ENCODE peak calls at places on chromosomes 3 and 15, in four cellular contexts. V, I, N and L are unnamed samples.

GRCh38 chr3:194030372-194030771 is 105.6 kb upstream of the HES1 start:
- DNase-seq in V (no peak), I (peak; percentile 89), N (no peak), L (no peak)

GRCh38 chr15:87757084-87757483 is 499.5 kb downstream of the NTRK3 start:
- DNase-seq in V (no peak), I (no peak), N (no peak), L (no peak)

GRCh38 chr3:120039642-120040610 is 54.3 kb downstream of the GSK3B start:
- DNase-seq in V (peak; percentile 78), I (no peak), N (no peak), L (peak; percentile 9)

GRCh38 chr15:68059630-68060029 is 5.5 kb downstream of the PIAS1 start:
- DNase-seq in V (no peak), I (no peak), N (no peak), L (no peak)

GRCh38 chr15:33040501-33040900 is 154.0 kb downstream of the FMN1 start:
- DNase-seq in V (no peak), I (no peak), N (no peak), L (no peak)

GRCh38 chr15:68484696-68485400 is 52.9 kb upstream of the ITGA11 start:
- DNase-seq in V (no peak), I (no peak), N (no peak), L (no peak)

GRCh38 chr3:54866221-54866620 is 61.6 kb downstream of the LRTM1 start:
- DNase-seq in V (no peak), I (no peak), N (no peak), L (no peak)

GRCh38 chr3:196050597-196050996 is 31.3 kb downstream of the TFRC start:
- DNase-seq in V (no peak), I (no peak), N (no peak), L (no peak)

GRCh38 chr3:128706171-128706570 is 19.8 kb upstream of the RAB7A start:
- DNase-seq in V (no peak), I (no peak), N (no peak), L (no peak)

GRCh38 chr3:136161516-136161915 is 34.6 kb downstream of the MSL2 start:
- DNase-seq in V (no peak), I (no peak), N (no peak), L (no peak)

GRCh38 chr3:79086514-79086913 is 681.3 kb downstream of the ROBO1 start:
- DNase-seq in V (peak; percentile 74), I (peak; percentile 50), N (peak; percentile 20), L (peak; percentile 51)

GRCh38 chr3:134357914-134358811 is 16.1 kb downstream of the AMOTL2 start:
- DNase-seq in V (peak; percentile 74), I (no peak), N (no peak), L (peak; percentile 79)

GRCh38 chr15:26891448-26891881 is 24.6 kb downstream of the GABRA5 start:
- DNase-seq in V (peak; percentile 88), I (peak; percentile 65), N (no peak), L (peak; percentile 66)

GRCh38 chr3:15634671-15635661 is 33.4 kb downstream of the BTD start:
- DNase-seq in V (peak; percentile 46), I (no peak), N (peak; percentile 28), L (no peak)

GRCh38 chr3:65342084-65342683 is 654.4 kb upstream of the ADAMTS9 start:
- DNase-seq in V (peak; percentile 70), I (peak; percentile 46), N (peak; percentile 61), L (peak; percentile 73)

GRCh38 chr3:87949879-87950208 is 109.0 kb downstream of the CGGBP1 start:
- DNase-seq in V (no peak), I (no peak), N (no peak), L (no peak)

GRCh38 chr3:2765002-2765579 is 345.1 kb downstream of the IL5RA start:
- DNase-seq in V (peak; percentile 43), I (no peak), N (no peak), L (no peak)

GRCh38 chr3:126661532-126661931 is 6.6 kb upstream of the TXNRD3 start:
- DNase-seq in V (no peak), I (no peak), N (no peak), L (no peak)

GRCh38 chr3:45026038-45026437 is at the start of gene CLEC3B:
- DNase-seq in V (no peak), I (peak; percentile 21), N (peak; percentile 33), L (no peak)

GRCh38 chr3:69425249-69425648 is 39.4 kb upstream of the FRMD4B start:
- DNase-seq in V (peak; percentile 49), I (peak; percentile 14), N (peak; percentile 22), L (peak; percentile 58)

GRCh38 chr15:70608156-70608555 is 155.2 kb downstream of the UACA start:
- DNase-seq in V (no peak), I (no peak), N (no peak), L (no peak)

GRCh38 chr3:32303051-32303786 is 64.7 kb downstream of the CMTM8 start:
- DNase-seq in V (no peak), I (no peak), N (no peak), L (no peak)

GRCh38 chr3:11045536-11045935 is 53.0 kb downstream of the SLC6A1 start:
- DNase-seq in V (no peak), I (no peak), N (no peak), L (no peak)

GRCh38 chr3:11050666-11051323 is 58.2 kb downstream of the SLC6A1 start:
- DNase-seq in V (no peak), I (no peak), N (no peak), L (no peak)

GRCh38 chr3:11047500-11047899 is 55.0 kb downstream of the SLC6A1 start:
- DNase-seq in V (no peak), I (no peak), N (no peak), L (no peak)
- H3K27me3 ChIP-seq in V (peaks cover 19% of the 10 kb centered on the region), I (no peaks in the 10 kb centered on the region), N (peaks cover 7% of the 10 kb centered on the region), L (no peaks in the 10 kb centered on the region)

DNA sequence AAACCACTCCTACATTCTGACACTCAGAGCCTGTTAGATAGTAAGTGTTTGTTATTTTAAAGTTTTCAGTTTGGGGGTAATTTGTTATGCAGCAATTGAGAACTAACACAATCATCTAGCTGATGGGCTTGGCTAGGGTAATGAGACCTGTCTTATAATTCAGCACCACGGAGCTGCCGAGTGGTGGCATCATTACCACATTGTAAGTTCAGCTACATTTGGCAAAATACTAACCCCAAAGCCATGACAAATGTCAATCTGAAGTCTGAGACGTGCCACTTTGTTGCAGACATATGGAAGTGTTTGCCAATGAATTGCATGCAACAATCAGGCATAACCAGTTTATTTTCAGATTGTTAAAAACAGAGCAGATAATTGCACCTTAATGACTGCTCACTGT is 52.7 kb downstream of the KLHL6 start:
- DNase-seq in V (no peak), I (no peak), N (no peak), L (no peak)
- TF ChIP-seq CTCF in V (peak; percentile 27), I (no peak), N (no peak), L (no peak)

DNA sequence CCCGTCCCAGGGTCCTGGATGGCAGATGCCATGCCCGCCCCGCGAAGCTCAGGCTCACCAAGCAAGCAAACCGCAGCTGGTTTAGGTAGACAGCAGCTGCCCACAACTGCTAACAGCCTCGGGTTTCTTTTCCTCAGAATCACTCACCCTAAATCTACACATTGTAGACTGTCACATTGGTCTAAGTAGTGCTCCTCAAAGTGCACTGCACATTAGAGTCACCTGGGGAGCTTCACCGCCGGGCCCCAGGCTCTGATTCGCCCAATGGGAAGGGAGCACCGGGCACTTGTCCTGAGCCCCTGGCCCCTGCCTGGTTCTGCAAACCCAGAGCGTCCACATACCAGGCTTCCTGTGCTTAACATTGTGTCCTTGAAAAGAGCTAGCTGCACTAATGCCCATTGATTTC is 752 bp downstream of the OCA2 start:
- DNase-seq in V (no peak), I (no peak), N (no peak), L (no peak)
- H3K4me3 ChIP-seq in V (no peak overlapping the region), I (no peak overlapping the region), N (no peak overlapping the region), L (peak overlapping the region; percentile 71)

DNA sequence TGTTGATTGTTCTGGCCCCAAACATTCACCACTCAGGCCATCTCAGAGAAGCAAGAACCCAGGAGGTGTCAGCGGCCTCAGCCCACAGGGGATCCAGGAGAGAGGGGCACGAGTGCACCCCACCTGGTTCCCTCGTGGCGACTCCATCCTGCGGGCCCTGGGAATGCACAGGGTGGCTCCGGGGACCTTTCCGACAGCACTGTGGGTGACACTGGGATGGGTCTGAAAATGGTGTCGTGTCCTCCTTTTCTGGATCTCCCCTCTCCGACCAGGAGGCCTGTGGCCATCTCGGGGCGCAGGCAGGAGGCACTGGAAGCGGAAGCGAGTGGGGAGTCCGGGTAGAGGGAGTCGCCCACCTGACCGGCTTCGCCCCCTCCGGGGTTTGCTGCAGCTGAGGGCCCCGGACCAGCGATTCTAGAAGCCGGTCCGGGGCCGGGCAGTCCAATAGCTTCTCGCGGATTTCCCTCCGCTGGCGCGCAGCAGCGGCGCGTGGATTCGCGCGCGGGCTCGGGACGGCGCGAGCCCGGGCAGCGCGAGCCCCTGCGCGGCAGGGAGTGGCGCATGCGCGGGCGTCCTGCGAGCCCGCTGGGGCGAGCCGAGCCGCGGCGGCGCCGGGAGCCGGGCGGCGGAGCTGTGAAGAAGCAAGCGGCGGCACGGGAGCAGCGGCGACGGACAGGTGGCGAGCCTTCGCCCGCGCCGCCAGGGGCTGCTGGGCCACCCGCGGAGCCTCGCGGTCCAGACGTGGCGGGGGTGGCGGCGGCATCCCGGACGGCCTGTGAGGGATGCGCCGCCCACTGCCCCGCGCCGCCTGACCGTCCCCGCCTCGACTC is at the start of gene DOCK3:
- DNase-seq in V (peak; percentile 92), I (peak; percentile 72), N (peak; percentile 55), L (no peak)
- H3K27me3 ChIP-seq in V (peaks cover 82% of the 10 kb centered on the region), I (peaks cover 19% of the 10 kb centered on the region), N (peaks cover 85% of the 10 kb centered on the region), L (peaks cover 11% of the 10 kb centered on the region)

DNA sequence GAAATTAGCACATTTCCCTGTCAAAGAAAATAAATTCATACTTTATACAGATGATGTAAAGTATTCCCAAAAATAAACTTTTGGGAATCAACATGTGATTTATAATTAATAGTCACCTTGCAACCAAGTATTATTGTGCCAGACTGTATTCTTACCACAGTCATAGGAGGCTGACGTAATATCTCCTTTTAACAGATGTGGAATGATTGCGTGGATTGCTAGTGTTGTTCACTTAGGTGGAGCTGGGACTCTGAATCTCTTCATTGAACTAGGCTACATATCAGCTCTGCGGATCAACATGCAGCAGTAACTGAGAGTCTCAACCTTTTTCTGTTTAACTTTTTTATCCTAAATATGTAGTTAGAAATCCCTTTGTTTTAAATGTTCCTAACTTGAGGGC is 37.2 kb downstream of the PXK start:
- DNase-seq in V (no peak), I (no peak), N (no peak), L (no peak)
- TF ChIP-seq CTCF in V (no peak), I (no peak), N (no peak), L (no peak)

GRCh38 chr15:66269326-66270090 is 16.0 kb upstream of the MEGF11 start:
- DNase-seq in V (peak; percentile 65), I (no peak), N (peak; percentile 40), L (peak; percentile 73)
- H3K4me3 ChIP-seq in V (no peak overlapping the region), I (no peak overlapping the region), N (no peak overlapping the region), L (no peak overlapping the region)